ENCODE peak calls at places on chromosomes 11 and 22, in four cellular contexts. One of them, this sample, is unnamed. For H3K4me1, the result is how much of the 10 kb centered on the place peaks cover.

GRCh38 chr11:123316003-123316402 is 114.1 kb upstream of the GRAMD1B start:
- DNase-seq in heart right ventricle: no peak
- DNase-seq in left ventricle myocardium inferior: no peak
- DNase-seq in A549: no peak
- DNase-seq in this sample: no peak

GRCh38 chr22:29202231-29203192 is 3.2 kb upstream of the EMID1 start:
- DNase-seq in heart right ventricle: peak
- DNase-seq in left ventricle myocardium inferior: peak
- DNase-seq in A549: peak
- DNase-seq in this sample: peak

GRCh38 chr22:31537019-31537535 is 40.7 kb downstream of the SFI1 start:
- DNase-seq in heart right ventricle: no peak
- DNase-seq in left ventricle myocardium inferior: no peak
- DNase-seq in A549: no peak
- DNase-seq in this sample: no peak

GRCh38 chr22:28111501-28111900 is 192.4 kb upstream of the PITPNB start:
- DNase-seq in heart right ventricle: no peak
- DNase-seq in left ventricle myocardium inferior: no peak
- DNase-seq in A549: no peak
- DNase-seq in this sample: no peak

GRCh38 chr11:11701070-11701469 is 79.3 kb upstream of the GALNT18 start:
- DNase-seq in heart right ventricle: no peak
- DNase-seq in left ventricle myocardium inferior: no peak
- DNase-seq in A549: no peak
- DNase-seq in this sample: no peak

GRCh38 chr11:122697636-122698167 is 42.2 kb downstream of the UBASH3B start:
- DNase-seq in heart right ventricle: no peak
- DNase-seq in left ventricle myocardium inferior: no peak
- DNase-seq in A549: peak
- DNase-seq in this sample: no peak

GRCh38 chr22:40642316-40642715 is 5.8 kb upstream of the MRTFA start:
- DNase-seq in heart right ventricle: no peak
- DNase-seq in left ventricle myocardium inferior: no peak
- DNase-seq in A549: no peak
- DNase-seq in this sample: no peak

GRCh38 chr11:47477323-47477722 is 28.4 kb upstream of the RAPSN start:
- DNase-seq in heart right ventricle: no peak
- DNase-seq in left ventricle myocardium inferior: no peak
- DNase-seq in A549: no peak
- DNase-seq in this sample: no peak

GRCh38 chr22:46062971-46063631 is 86.1 kb upstream of the WNT7B start:
- DNase-seq in heart right ventricle: no peak
- DNase-seq in left ventricle myocardium inferior: peak
- DNase-seq in A549: no peak
- DNase-seq in this sample: peak

GRCh38 chr22:42649261-42650056 is at the start of gene CYB5R3:
- DNase-seq in heart right ventricle: peak
- DNase-seq in left ventricle myocardium inferior: peak
- DNase-seq in A549: peak
- DNase-seq in this sample: peak

GRCh38 chr11:129814244-129814992 is 1.2 kb upstream of the TMEM45B start:
- DNase-seq in heart right ventricle: no peak
- DNase-seq in left ventricle myocardium inferior: no peak
- DNase-seq in A549: no peak
- DNase-seq in this sample: no peak

GRCh38 chr11:86978247-86978646 is 23.1 kb upstream of the FZD4 start:
- DNase-seq in heart right ventricle: no peak
- DNase-seq in left ventricle myocardium inferior: no peak
- DNase-seq in A549: no peak
- DNase-seq in this sample: no peak

GRCh38 chr11:85316967-85317366 is 310.2 kb downstream of the DLG2 start:
- DNase-seq in heart right ventricle: no peak
- DNase-seq in left ventricle myocardium inferior: no peak
- DNase-seq in A549: no peak
- DNase-seq in this sample: no peak

GRCh38 chr11:45247433-45247832 is 38.7 kb downstream of the SYT13 start:
- DNase-seq in heart right ventricle: no peak
- DNase-seq in left ventricle myocardium inferior: no peak
- DNase-seq in A549: no peak
- DNase-seq in this sample: no peak

GRCh38 chr11:8706673-8707432 is 24.3 kb downstream of the RPL27A start:
- DNase-seq in heart right ventricle: no peak
- DNase-seq in left ventricle myocardium inferior: no peak
- DNase-seq in A549: no peak
- DNase-seq in this sample: no peak

GRCh38 chr11:110092577-110093406 is at the start of gene ZC3H12C:
- DNase-seq in heart right ventricle: peak
- DNase-seq in left ventricle myocardium inferior: peak
- DNase-seq in A549: peak
- DNase-seq in this sample: peak

GRCh38 chr11:28838741-28839140 is 730.6 kb downstream of the METTL15 start:
- DNase-seq in heart right ventricle: no peak
- DNase-seq in left ventricle myocardium inferior: no peak
- DNase-seq in A549: no peak
- DNase-seq in this sample: no peak

GRCh38 chr11:78132475-78132874 is 7.0 kb downstream of the ALG8 start:
- DNase-seq in heart right ventricle: no peak
- DNase-seq in left ventricle myocardium inferior: no peak
- DNase-seq in A549: no peak
- DNase-seq in this sample: no peak

GRCh38 chr11:129880311-129880710 is 15.1 kb downstream of the NFRKB start:
- DNase-seq in heart right ventricle: no peak
- DNase-seq in left ventricle myocardium inferior: no peak
- DNase-seq in A549: no peak
- DNase-seq in this sample: no peak

GRCh38 chr22:32380991-32381390 is 23.3 kb downstream of the RFPL3 start:
- DNase-seq in heart right ventricle: no peak
- DNase-seq in left ventricle myocardium inferior: no peak
- DNase-seq in A549: no peak
- DNase-seq in this sample: no peak

GRCh38 chr11:84894666-84895065 is 732.5 kb downstream of the DLG2 start:
- DNase-seq in heart right ventricle: no peak
- DNase-seq in left ventricle myocardium inferior: no peak
- DNase-seq in A549: no peak
- DNase-seq in this sample: no peak

GRCh38 chr11:125371451-125371935 is 124.6 kb downstream of the FEZ1 start:
- DNase-seq in heart right ventricle: no peak
- DNase-seq in left ventricle myocardium inferior: no peak
- DNase-seq in A549: no peak
- DNase-seq in this sample: no peak

GRCh38 chr11:21814169-21814568 is 378.7 kb upstream of the ANO5 start:
- DNase-seq in heart right ventricle: no peak
- DNase-seq in left ventricle myocardium inferior: no peak
- DNase-seq in A549: no peak
- DNase-seq in this sample: no peak

DNA sequence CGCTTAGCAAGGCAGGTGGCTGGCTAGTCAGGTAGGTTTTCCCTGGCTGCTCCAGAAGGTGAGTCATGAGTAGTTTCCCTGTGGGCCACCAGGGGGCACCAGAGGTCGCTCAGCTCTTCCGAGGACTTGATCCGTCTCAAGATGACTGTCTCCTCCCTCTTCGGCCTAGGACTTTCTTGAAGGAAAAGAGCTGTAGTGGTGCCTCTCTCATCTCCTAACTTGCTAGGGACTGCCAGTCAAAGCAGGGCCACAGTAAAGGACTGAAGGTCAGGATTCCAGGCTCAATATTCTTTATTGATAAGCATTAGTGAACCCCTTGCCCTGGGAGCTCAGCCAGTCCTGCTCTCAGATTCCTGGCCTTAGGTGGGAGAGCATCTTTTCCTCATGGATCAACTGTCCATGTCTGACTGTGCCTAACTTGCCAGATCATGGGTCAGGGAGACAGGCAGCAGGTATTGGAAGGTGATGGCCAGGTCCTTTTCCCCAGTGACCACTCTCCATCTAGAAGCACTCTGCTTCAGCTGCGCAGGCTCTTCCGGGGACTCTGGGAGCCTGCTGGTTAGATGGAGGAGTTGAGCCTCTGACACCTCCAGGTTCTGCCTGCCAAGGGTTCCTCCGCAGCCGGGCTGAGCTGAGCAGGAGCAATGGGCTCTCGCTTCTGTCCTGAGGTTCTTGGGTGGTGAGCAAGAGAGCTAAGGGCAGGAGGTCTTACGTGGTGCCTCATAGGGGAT is 1.9 kb downstream of the POLD4 start:
- DNase-seq in heart right ventricle: peak
- DNase-seq in left ventricle myocardium inferior: peak
- DNase-seq in A549: peak
- DNase-seq in this sample: peak
- H3K4me3 ChIP-seq in heart right ventricle: no peak
- H3K4me3 ChIP-seq in left ventricle myocardium inferior: peak
- H3K4me3 ChIP-seq in A549: peak
- H3K4me3 ChIP-seq in this sample: no peak

DNA sequence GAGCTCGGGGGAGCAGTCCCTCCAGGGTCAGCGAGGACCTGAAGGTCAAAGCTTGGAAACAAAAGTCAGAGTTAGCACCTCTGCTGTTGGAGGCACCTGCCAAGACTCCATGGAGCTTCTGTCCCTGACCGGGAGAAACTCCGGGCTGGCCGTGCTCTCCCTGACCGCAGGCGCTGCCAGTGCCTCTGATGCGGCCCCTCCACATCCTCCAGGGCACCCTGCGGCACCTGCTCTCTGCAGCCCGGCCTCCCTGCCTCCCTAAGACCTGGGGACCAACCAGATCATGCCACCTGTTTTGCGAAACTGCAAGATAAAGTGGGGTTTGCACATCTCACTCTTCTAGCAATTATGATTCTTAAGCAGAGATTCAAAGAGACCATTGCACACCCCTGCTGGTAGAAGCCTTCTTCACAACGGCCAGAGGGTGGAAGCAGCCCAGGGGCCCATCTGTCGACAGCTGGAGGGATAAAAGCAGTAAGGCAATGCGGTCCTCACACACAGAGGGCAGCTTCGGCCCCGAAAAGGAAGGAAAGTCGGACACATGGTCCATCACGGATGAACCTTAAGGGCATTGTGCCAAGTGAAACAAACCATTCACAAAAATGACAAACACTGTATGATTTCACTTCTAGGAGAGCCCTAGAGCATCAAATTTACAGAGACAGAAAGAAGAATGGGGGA is 477.1 kb downstream of the BRD1 start:
- DNase-seq in heart right ventricle: no peak
- DNase-seq in left ventricle myocardium inferior: no peak
- DNase-seq in A549: no peak
- DNase-seq in this sample: peak
- TF ChIP-seq CTCF in heart right ventricle: no peak
- TF ChIP-seq CTCF in left ventricle myocardium inferior: no peak
- TF ChIP-seq CTCF in A549: no peak
- TF ChIP-seq CTCF in this sample: no peak

GRCh38 chr11:117826832-117827231 is 2.3 kb upstream of the FXYD2 start:
- DNase-seq in heart right ventricle: no peak
- DNase-seq in left ventricle myocardium inferior: no peak
- DNase-seq in A549: no peak
- DNase-seq in this sample: no peak
- H3K4me1 ChIP-seq in heart right ventricle: half or more
- H3K4me1 ChIP-seq in left ventricle myocardium inferior: half or more
- H3K4me1 ChIP-seq in A549: half or more
- H3K4me1 ChIP-seq in this sample: half or more

GRCh38 chr11:27390318-27390958 is 27.4 kb upstream of the CCDC34 start:
- DNase-seq in heart right ventricle: no peak
- DNase-seq in left ventricle myocardium inferior: no peak
- DNase-seq in A549: no peak
- DNase-seq in this sample: no peak
- H3K4me3 ChIP-seq in heart right ventricle: no peak
- H3K4me3 ChIP-seq in left ventricle myocardium inferior: no peak
- H3K4me3 ChIP-seq in A549: peak
- H3K4me3 ChIP-seq in this sample: no peak

DNA sequence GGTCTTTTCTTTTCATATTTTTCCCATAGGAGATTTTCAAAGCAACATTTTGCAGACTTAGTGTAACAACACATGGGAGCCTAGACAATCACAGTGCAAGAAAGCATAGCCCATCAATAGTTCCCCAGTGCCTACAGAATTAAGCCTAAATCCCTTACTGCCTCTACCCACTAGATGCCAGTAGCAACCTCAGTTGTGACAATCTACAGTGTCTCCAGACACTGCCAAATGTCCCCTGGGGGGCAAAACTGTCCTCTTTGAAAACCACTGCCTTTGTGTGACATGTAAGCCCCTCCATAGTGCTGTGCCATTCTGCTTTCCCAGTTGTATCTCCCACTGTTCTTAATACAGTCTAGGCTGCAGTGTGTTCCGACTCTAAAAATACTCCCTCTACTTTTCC is 1329.0 kb downstream of the LRRC4C start:
- DNase-seq in heart right ventricle: no peak
- DNase-seq in left ventricle myocardium inferior: no peak
- DNase-seq in A549: no peak
- DNase-seq in this sample: no peak
- TF ChIP-seq CTCF in heart right ventricle: no peak
- TF ChIP-seq CTCF in left ventricle myocardium inferior: no peak
- TF ChIP-seq CTCF in A549: no peak
- TF ChIP-seq CTCF in this sample: no peak

DNA sequence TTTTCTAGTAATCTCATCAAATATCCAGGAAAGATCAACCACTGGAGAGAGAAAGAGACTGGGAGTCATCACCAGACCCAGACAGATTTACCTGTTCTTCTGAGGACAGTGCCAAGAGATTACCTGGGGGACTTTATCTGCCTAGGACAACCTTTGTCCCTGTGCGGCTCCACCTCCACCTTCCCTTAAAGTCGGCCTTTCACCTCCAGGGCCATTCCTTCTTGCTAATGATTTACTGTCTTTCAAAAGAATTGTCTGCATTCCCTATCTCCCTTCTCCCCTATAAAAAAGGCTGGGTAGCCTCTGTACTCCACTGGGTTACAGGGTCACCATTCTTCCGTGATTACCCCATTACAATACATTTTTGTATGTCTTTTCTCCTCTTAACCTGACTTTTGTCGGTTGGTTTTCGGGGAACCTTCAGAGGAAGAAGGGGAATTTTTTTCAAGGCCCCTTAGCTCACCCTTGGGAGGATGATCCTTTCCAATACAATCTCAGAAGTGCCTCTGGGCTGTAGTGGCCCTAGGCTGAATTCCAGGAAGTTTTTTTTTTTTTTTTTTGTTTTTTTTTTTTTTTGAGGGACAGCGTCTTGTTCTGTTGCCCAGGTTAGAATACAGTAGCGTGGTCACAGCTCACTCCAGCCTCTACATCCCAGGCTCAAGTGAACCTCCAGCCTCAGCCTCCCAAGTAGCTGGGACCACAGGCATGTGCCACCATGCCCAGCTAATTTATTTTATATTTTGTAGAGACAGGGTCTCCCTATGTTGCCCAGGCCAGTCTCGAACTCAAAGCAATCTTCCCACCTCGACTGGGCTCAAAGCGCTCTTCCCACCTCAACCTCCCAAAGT is 1.5 kb upstream of the HMOX1 start:
- DNase-seq in heart right ventricle: no peak
- DNase-seq in left ventricle myocardium inferior: no peak
- DNase-seq in A549: no peak
- DNase-seq in this sample: no peak
- H3K4me1 ChIP-seq in heart right ventricle: half or more
- H3K4me1 ChIP-seq in left ventricle myocardium inferior: under half
- H3K4me1 ChIP-seq in A549: half or more
- H3K4me1 ChIP-seq in this sample: half or more

This sample was measured in lower lobe of right lung.